ENCODE peak calls at places on chromosomes 2 and 18, in seven cellular contexts. E is astrocyte; U is neural progenitor cell; L is thoracic aorta; H is CD8-positive, alpha-beta T cell; A is gastrocnemius medialis; G is lower lobe of right lung. O is an unnamed sample.

GRCh38 chr2:147181351-147182029 is 663.3 kb upstream of the ACVR2A start:
- DNase-seq in G (no peak), A (no peak), E (no peak), L (no peak), H (no peak), U (no peak), O (no peak)

GRCh38 chr2:159065313-159065712 is 96.9 kb downstream of the TANC1 start:
- DNase-seq in A (no peak), G (no peak), U (no peak), H (no peak), E (no peak), L (no peak), O (no peak)

GRCh38 chr2:202589582-202589949 is 45.2 kb upstream of the FAM117B start:
- DNase-seq in U (peak; percentile 21), H (no peak), A (no peak), E (no peak), G (no peak), L (no peak), O (no peak)

GRCh38 chr2:107235491-107236254 is 349.7 kb upstream of the ST6GAL2 start:
- DNase-seq in E (no peak), L (no peak), H (no peak), G (no peak), U (peak; percentile 14), A (no peak), O (no peak)

GRCh38 chr2:133504566-133505505 is 63.4 kb downstream of the NCKAP5 start:
- DNase-seq in H (no peak), L (no peak), G (peak; percentile 52), U (no peak), A (no peak), E (peak; percentile 76), O (no peak)

GRCh38 chr2:238852186-238852869 is 4.4 kb downstream of the TWIST2 start:
- DNase-seq in U (no peak), L (no peak), E (no peak), H (no peak), A (no peak), G (no peak), O (no peak)

GRCh38 chr18:47427951-47428350 is 176.5 kb upstream of the SKOR2 start:
- DNase-seq in G (no peak), E (no peak), L (no peak), H (no peak), U (no peak), A (no peak), O (no peak)

GRCh38 chr2:30113617-30114293 is 33.1 kb upstream of the YPEL5 start:
- DNase-seq in E (peak; percentile 97), H (no peak), L (no peak), G (no peak), U (no peak), A (no peak), O (peak; percentile 34)

GRCh38 chr2:130767408-130767775 is 12.1 kb downstream of the AMER3 start:
- DNase-seq in L (no peak), G (no peak), E (no peak), A (no peak), U (no peak), H (no peak), O (no peak)

GRCh38 chr18:10025756-10026290 is 112.0 kb downstream of the VAPA start:
- DNase-seq in H (no peak), U (no peak), A (no peak), L (no peak), G (no peak), E (peak; percentile 56), O (no peak)

GRCh38 chr2:105768176-105768575 is 23.5 kb downstream of the NCK2 start:
- DNase-seq in E (no peak), L (no peak), A (no peak), H (no peak), G (no peak), U (no peak), O (no peak)

GRCh38 chr18:10530852-10531251 is 5.0 kb downstream of the NAPG start:
- DNase-seq in U (no peak), A (no peak), L (no peak), E (no peak), H (no peak), G (no peak), O (no peak)

GRCh38 chr2:233846387-233847247 is 7.7 kb downstream of the HJURP start:
- DNase-seq in E (no peak), H (no peak), A (no peak), U (no peak), G (no peak), L (no peak), O (peak; percentile 48)

GRCh38 chr18:75784413-75784812 is 356.9 kb upstream of the SMIM21 start:
- DNase-seq in A (no peak), H (no peak), U (no peak), L (no peak), G (no peak), E (no peak), O (peak; percentile 56)

GRCh38 chr18:5604778-5605177 is 61.0 kb upstream of the EPB41L3 start:
- DNase-seq in U (no peak), H (no peak), E (no peak), G (no peak), L (no peak), A (no peak), O (no peak)

GRCh38 chr2:9003616-9004337 is at the start of gene MBOAT2:
- DNase-seq in G (peak; percentile 92), E (peak; percentile 84), A (peak; percentile 70), L (no peak), H (peak; percentile 62), U (peak; percentile 97), O (peak; percentile 100)

GRCh38 chr2:191838526-191838925 is 8.4 kb downstream of the CAVIN2 start:
- DNase-seq in G (no peak), L (no peak), H (no peak), U (no peak), A (no peak), E (no peak), O (no peak)

GRCh38 chr2:191836853-191837769 is 9.8 kb downstream of the CAVIN2 start:
- DNase-seq in U (no peak), A (no peak), G (no peak), L (no peak), H (no peak), E (no peak), O (no peak)

GRCh38 chr2:191835100-191835499 is 11.8 kb downstream of the CAVIN2 start:
- DNase-seq in E (no peak), A (no peak), G (no peak), L (no peak), U (no peak), H (no peak), O (no peak)

GRCh38 chr2:191835539-191836350 is 11.1 kb downstream of the CAVIN2 start:
- DNase-seq in U (no peak), G (no peak), H (no peak), L (no peak), E (peak; percentile 48), A (no peak), O (no peak)

DNA sequence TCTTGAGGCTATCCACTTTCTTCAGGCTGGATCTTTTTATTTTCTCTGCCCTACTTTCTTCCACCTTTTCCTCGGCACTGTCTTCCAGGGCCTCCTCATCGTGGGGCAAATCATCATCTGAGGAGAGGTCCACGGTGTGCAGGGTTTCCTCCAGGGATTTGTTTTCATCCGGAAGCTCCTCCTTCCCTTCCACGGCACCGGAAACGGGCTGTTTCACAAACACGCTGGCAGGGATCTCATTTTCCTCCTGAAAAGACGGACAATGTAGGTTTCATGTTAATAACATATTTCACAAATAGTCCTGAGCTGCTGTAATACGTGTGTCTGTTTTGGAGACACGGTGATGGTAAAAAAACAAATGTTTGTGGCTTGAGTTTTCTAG is 10.4 kb downstream of the CAVIN2 start:
- DNase-seq in U (no peak), E (no peak), L (no peak), G (no peak), H (no peak), A (no peak), O (no peak)
- H3K4me1 ChIP-seq in U (peaks cover 9% of the 10 kb centered on the region), E (peaks cover 5% of the 10 kb centered on the region), L (peaks cover 15% of the 10 kb centered on the region), G (peaks cover 38% of the 10 kb centered on the region), H (no peaks in the 10 kb centered on the region), A (no peaks in the 10 kb centered on the region), O (no peaks in the 10 kb centered on the region)

GRCh38 chr18:42929857-42930256 is 185.6 kb downstream of the RIT2 start:
- DNase-seq in U (no peak), A (no peak), G (no peak), H (no peak), E (peak; percentile 82), L (no peak), O (no peak)
- H3K4me1 ChIP-seq in U (no peaks in the 10 kb centered on the region), A (no peaks in the 10 kb centered on the region), G (peaks cover 14% of the 10 kb centered on the region), H (no peaks in the 10 kb centered on the region), E (peaks cover 11% of the 10 kb centered on the region), L (no peaks in the 10 kb centered on the region), O (no peaks in the 10 kb centered on the region)

DNA sequence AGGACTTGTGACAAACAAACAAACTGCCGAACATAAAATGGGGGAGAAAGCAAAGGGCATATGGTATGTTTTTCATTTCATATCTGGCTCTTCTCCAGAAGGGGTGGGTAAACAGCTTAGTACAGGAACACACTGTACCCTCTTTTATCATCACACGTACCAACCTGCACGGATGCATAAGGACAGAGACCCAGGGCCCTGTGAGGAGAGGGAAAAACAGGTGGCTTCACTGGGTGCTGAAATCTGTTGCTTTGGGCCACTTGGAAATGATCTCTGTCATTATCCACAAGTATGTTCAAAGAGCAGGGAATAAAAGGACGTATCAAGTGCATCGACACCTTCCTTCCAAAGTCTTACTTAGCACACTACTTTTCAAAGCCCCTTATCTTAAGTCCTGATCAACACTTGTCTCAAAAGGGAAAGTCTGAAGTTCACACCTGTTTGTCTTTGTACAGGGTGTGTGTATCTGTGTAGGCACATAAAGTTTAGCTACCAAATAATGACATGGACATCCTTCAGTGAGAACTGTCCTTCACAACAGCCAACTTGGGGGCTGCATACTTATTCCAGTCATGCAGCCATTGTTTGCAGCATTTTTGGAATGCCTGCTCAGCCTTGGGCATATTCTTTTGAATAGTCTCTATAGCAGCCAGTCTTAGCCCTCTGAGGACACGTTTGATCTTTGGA is 60.7 kb downstream of the IRS1 start:
- DNase-seq in G (no peak), E (no peak), A (peak; percentile 43), L (no peak), H (no peak), U (peak; percentile 68), O (no peak)
- H3K4me1 ChIP-seq in G (peaks cover 36% of the 10 kb centered on the region), E (peaks cover 12% of the 10 kb centered on the region), A (peaks cover 46% of the 10 kb centered on the region), L (peaks cover 49% of the 10 kb centered on the region), H (no peaks in the 10 kb centered on the region), U (peaks cover 71% of the 10 kb centered on the region), O (no peaks in the 10 kb centered on the region)

GRCh38 chr2:47161475-47161874 is 6.4 kb upstream of the STPG4 start:
- DNase-seq in L (no peak), A (no peak), H (no peak), U (no peak), E (no peak), G (no peak), O (no peak)

GRCh38 chr2:47160207-47160606 is 5.1 kb upstream of the STPG4 start:
- DNase-seq in H (no peak), U (no peak), G (no peak), A (no peak), L (no peak), E (no peak), O (no peak)

GRCh38 chr2:47158576-47158975 is 3.5 kb upstream of the STPG4 start:
- DNase-seq in H (no peak), A (no peak), L (no peak), G (no peak), E (no peak), U (no peak), O (no peak)

GRCh38 chr2:47162780-47163179 is 7.7 kb upstream of the STPG4 start:
- DNase-seq in E (no peak), U (no peak), G (no peak), L (no peak), H (no peak), A (no peak), O (no peak)

GRCh38 chr2:47159627-47160026 is 4.5 kb upstream of the STPG4 start:
- DNase-seq in L (no peak), A (no peak), H (no peak), G (no peak), E (no peak), U (no peak), O (no peak)
- H3K4me1 ChIP-seq in L (peaks cover 9% of the 10 kb centered on the region), A (peaks cover 12% of the 10 kb centered on the region), H (no peaks in the 10 kb centered on the region), G (peaks cover 8% of the 10 kb centered on the region), E (no peaks in the 10 kb centered on the region), U (no peaks in the 10 kb centered on the region), O (no peaks in the 10 kb centered on the region)